ENCODE peak calls at places on chromosomes 12 and 14, in seven cellular contexts. One of them, this sample, is unnamed.

GRCh38 chr14:103735022-103735421 is 19.4 kb downstream of the ZFYVE21 start:
- DNase-seq in HS-5: no peak
- DNase-seq in naive thymus-derived CD8-positive, alpha-beta T cell: no peak
- DNase-seq in NCI-H1092: no peak
- DNase-seq in RPMI8226: no peak
- DNase-seq in K562: no peak
- DNase-seq in hepatocyte: no peak
- DNase-seq in this sample: no peak

GRCh38 chr12:70661762-70662161 is 24.5 kb upstream of the PTPRB start:
- DNase-seq in HS-5: peak; percentile 84
- DNase-seq in RPMI8226: no peak
- DNase-seq in hepatocyte: no peak
- DNase-seq in naive thymus-derived CD8-positive, alpha-beta T cell: no peak
- DNase-seq in NCI-H1092: no peak
- DNase-seq in K562: no peak
- DNase-seq in this sample: no peak

GRCh38 chr12:116143883-116144266 is 133.6 kb downstream of the MED13L start:
- DNase-seq in naive thymus-derived CD8-positive, alpha-beta T cell: no peak
- DNase-seq in RPMI8226: no peak
- DNase-seq in K562: no peak
- DNase-seq in HS-5: no peak
- DNase-seq in NCI-H1092: no peak
- DNase-seq in hepatocyte: no peak
- DNase-seq in this sample: no peak

GRCh38 chr12:84924956-84925355 is 12.4 kb upstream of the SLC6A15 start:
- DNase-seq in hepatocyte: no peak
- DNase-seq in HS-5: peak; percentile 36
- DNase-seq in naive thymus-derived CD8-positive, alpha-beta T cell: no peak
- DNase-seq in NCI-H1092: no peak
- DNase-seq in K562: no peak
- DNase-seq in RPMI8226: peak; percentile 49
- DNase-seq in this sample: no peak

GRCh38 chr12:15044461-15044860 is 71.6 kb downstream of the PDE6H start:
- DNase-seq in naive thymus-derived CD8-positive, alpha-beta T cell: no peak
- DNase-seq in NCI-H1092: no peak
- DNase-seq in RPMI8226: no peak
- DNase-seq in HS-5: peak; percentile 3
- DNase-seq in hepatocyte: no peak
- DNase-seq in K562: no peak
- DNase-seq in this sample: no peak

GRCh38 chr14:96083667-96084320 is 44.6 kb downstream of the C14orf132 start:
- DNase-seq in NCI-H1092: peak; percentile 49
- DNase-seq in hepatocyte: no peak
- DNase-seq in K562: no peak
- DNase-seq in naive thymus-derived CD8-positive, alpha-beta T cell: no peak
- DNase-seq in RPMI8226: no peak
- DNase-seq in HS-5: no peak
- DNase-seq in this sample: no peak

GRCh38 chr12:64895541-64895940 is 71.1 kb downstream of the TBC1D30 start:
- DNase-seq in HS-5: peak; percentile 65
- DNase-seq in naive thymus-derived CD8-positive, alpha-beta T cell: no peak
- DNase-seq in RPMI8226: no peak
- DNase-seq in hepatocyte: no peak
- DNase-seq in NCI-H1092: no peak
- DNase-seq in K562: no peak
- DNase-seq in this sample: no peak

GRCh38 chr12:666766-667308 is 3.6 kb upstream of the NINJ2 start:
- DNase-seq in K562: peak; percentile 27
- DNase-seq in naive thymus-derived CD8-positive, alpha-beta T cell: no peak
- DNase-seq in HS-5: no peak
- DNase-seq in RPMI8226: no peak
- DNase-seq in hepatocyte: no peak
- DNase-seq in NCI-H1092: no peak
- DNase-seq in this sample: no peak

GRCh38 chr14:75422169-75422568 is 5.7 kb upstream of the JDP2 start:
- DNase-seq in RPMI8226: no peak
- DNase-seq in naive thymus-derived CD8-positive, alpha-beta T cell: no peak
- DNase-seq in K562: no peak
- DNase-seq in hepatocyte: no peak
- DNase-seq in HS-5: peak; percentile 85
- DNase-seq in NCI-H1092: no peak
- DNase-seq in this sample: no peak

GRCh38 chr14:29894030-29894429 is 33.6 kb downstream of the PRKD1 start:
- DNase-seq in RPMI8226: no peak
- DNase-seq in hepatocyte: no peak
- DNase-seq in naive thymus-derived CD8-positive, alpha-beta T cell: no peak
- DNase-seq in HS-5: no peak
- DNase-seq in NCI-H1092: no peak
- DNase-seq in K562: no peak
- DNase-seq in this sample: no peak

GRCh38 chr14:57031474-57031873 is 221.2 kb upstream of the OTX2 start:
- DNase-seq in RPMI8226: peak; percentile 80
- DNase-seq in K562: no peak
- DNase-seq in NCI-H1092: no peak
- DNase-seq in HS-5: no peak
- DNase-seq in naive thymus-derived CD8-positive, alpha-beta T cell: no peak
- DNase-seq in hepatocyte: no peak
- DNase-seq in this sample: no peak

This sample was measured in T-helper 17 cell.